ENCODE peak calls at places on chromosomes 7 and 10, in four cellular contexts. One of them, this sample, is unnamed.

GRCh38 chr7:11726251-11727155 is 105.5 kb downstream of the THSD7A start:
- DNase-seq in ovary: peak
- DNase-seq in IMR-90: peak
- DNase-seq in uterus: peak
- DNase-seq in this sample: no peak

GRCh38 chr7:7772385-7772784 is 54.0 kb upstream of the RPA3 start:
- DNase-seq in ovary: no peak
- DNase-seq in IMR-90: peak
- DNase-seq in uterus: no peak
- DNase-seq in this sample: no peak

GRCh38 chr10:94288361-94289116 is 74.2 kb downstream of the NOC3L start:
- DNase-seq in ovary: no peak
- DNase-seq in IMR-90: no peak
- DNase-seq in uterus: no peak
- DNase-seq in this sample: no peak

GRCh38 chr7:35424869-35425495 is 171.1 kb upstream of the TBX20 start:
- DNase-seq in ovary: peak
- DNase-seq in IMR-90: peak
- DNase-seq in uterus: no peak
- DNase-seq in this sample: peak

GRCh38 chr7:132424821-132425739 is 151.2 kb downstream of the PLXNA4 start:
- DNase-seq in ovary: no peak
- DNase-seq in IMR-90: no peak
- DNase-seq in uterus: no peak
- DNase-seq in this sample: no peak

GRCh38 chr10:75889051-75889450 is 457.6 kb downstream of the LRMDA start:
- DNase-seq in ovary: no peak
- DNase-seq in IMR-90: no peak
- DNase-seq in uterus: no peak
- DNase-seq in this sample: no peak

GRCh38 chr7:67590649-67591048 is 594.0 kb downstream of the TYW1 start:
- DNase-seq in ovary: no peak
- DNase-seq in IMR-90: no peak
- DNase-seq in uterus: no peak
- DNase-seq in this sample: no peak

GRCh38 chr7:80879849-80880248 is 39.0 kb downstream of the SEMA3C start:
- DNase-seq in ovary: no peak
- DNase-seq in IMR-90: peak
- DNase-seq in uterus: no peak
- DNase-seq in this sample: no peak

GRCh38 chr10:121570316-121570715 is 27.9 kb downstream of the FGFR2 start:
- DNase-seq in ovary: no peak
- DNase-seq in IMR-90: no peak
- DNase-seq in uterus: no peak
- DNase-seq in this sample: no peak

GRCh38 chr7:127152423-127152822 is 100.3 kb downstream of the GRM8 start:
- DNase-seq in ovary: no peak
- DNase-seq in IMR-90: no peak
- DNase-seq in uterus: no peak
- DNase-seq in this sample: no peak

GRCh38 chr10:68296833-68297232 is 35.0 kb upstream of the HNRNPH3 start:
- DNase-seq in ovary: no peak
- DNase-seq in IMR-90: no peak
- DNase-seq in uterus: no peak
- DNase-seq in this sample: no peak

GRCh38 chr10:71621783-71622526 is 97.6 kb downstream of the C10orf105 start:
- DNase-seq in ovary: peak
- DNase-seq in IMR-90: peak
- DNase-seq in uterus: peak
- DNase-seq in this sample: peak

GRCh38 chr10:132385721-132386418 is 11.1 kb upstream of the PWWP2B start:
- DNase-seq in ovary: peak
- DNase-seq in IMR-90: no peak
- DNase-seq in uterus: peak
- DNase-seq in this sample: no peak

GRCh38 chr7:26451997-26452396 is 160.3 kb downstream of the SNX10 start:
- DNase-seq in ovary: no peak
- DNase-seq in IMR-90: no peak
- DNase-seq in uterus: no peak
- DNase-seq in this sample: no peak

GRCh38 chr10:26391701-26392695 is 46.1 kb upstream of the APBB1IP start:
- DNase-seq in ovary: no peak
- DNase-seq in IMR-90: no peak
- DNase-seq in uterus: no peak
- DNase-seq in this sample: peak

GRCh38 chr10:70664702-70665195 is 7.6 kb upstream of the ADAMTS14 start:
- DNase-seq in ovary: no peak
- DNase-seq in IMR-90: peak
- DNase-seq in uterus: no peak
- DNase-seq in this sample: no peak

GRCh38 chr7:74174606-74175082 is 488 bp downstream of the EIF4H start:
- DNase-seq in ovary: peak
- DNase-seq in IMR-90: peak
- DNase-seq in uterus: peak
- DNase-seq in this sample: peak

GRCh38 chr7:148735967-148736366 is 37.3 kb downstream of the CUL1 start:
- DNase-seq in ovary: no peak
- DNase-seq in IMR-90: no peak
- DNase-seq in uterus: no peak
- DNase-seq in this sample: no peak

GRCh38 chr7:48611993-48612392 is 312.4 kb upstream of the CDC14C start:
- DNase-seq in ovary: no peak
- DNase-seq in IMR-90: no peak
- DNase-seq in uterus: no peak
- DNase-seq in this sample: no peak

GRCh38 chr10:32190890-32191491 is 134.8 kb upstream of the KIF5B start:
- DNase-seq in ovary: no peak
- DNase-seq in IMR-90: peak
- DNase-seq in uterus: no peak
- DNase-seq in this sample: peak

GRCh38 chr10:23067939-23068775 is 27.2 kb upstream of the MSRB2 start:
- DNase-seq in ovary: peak
- DNase-seq in IMR-90: peak
- DNase-seq in uterus: peak
- DNase-seq in this sample: peak

GRCh38 chr10:91540714-91541113 is 92.2 kb downstream of the PPP1R3C start:
- DNase-seq in ovary: no peak
- DNase-seq in IMR-90: no peak
- DNase-seq in uterus: no peak
- DNase-seq in this sample: no peak

GRCh38 chr10:78520737-78521430 is 487.2 kb downstream of the RPS24 start:
- DNase-seq in ovary: no peak
- DNase-seq in IMR-90: peak
- DNase-seq in uterus: no peak
- DNase-seq in this sample: peak

GRCh38 chr7:127667017-127667670 is 15.2 kb downstream of the SND1 start:
- DNase-seq in ovary: no peak
- DNase-seq in IMR-90: peak
- DNase-seq in uterus: no peak
- DNase-seq in this sample: no peak

GRCh38 chr7:108358553-108358952 is 97.7 kb downstream of the NRCAM start:
- DNase-seq in ovary: no peak
- DNase-seq in IMR-90: peak
- DNase-seq in uterus: no peak
- DNase-seq in this sample: no peak

GRCh38 chr7:134949171-134949570 is 37.1 kb upstream of the AGBL3 start:
- DNase-seq in ovary: no peak
- DNase-seq in IMR-90: no peak
- DNase-seq in uterus: no peak
- DNase-seq in this sample: no peak

GRCh38 chr10:77896058-77896457 is 30.5 kb downstream of the DLG5 start:
- DNase-seq in ovary: no peak
- DNase-seq in IMR-90: no peak
- DNase-seq in uterus: no peak
- DNase-seq in this sample: no peak

GRCh38 chr10:3777876-3778707 is 6.9 kb downstream of the KLF6 start:
- DNase-seq in ovary: no peak
- DNase-seq in IMR-90: peak
- DNase-seq in uterus: no peak
- DNase-seq in this sample: no peak

GRCh38 chr10:3652886-3653285 is 132.1 kb downstream of the KLF6 start:
- DNase-seq in ovary: no peak
- DNase-seq in IMR-90: peak
- DNase-seq in uterus: no peak
- DNase-seq in this sample: no peak

GRCh38 chr10:99548041-99548530 is 15.3 kb downstream of the NKX2-3 start:
- DNase-seq in ovary: no peak
- DNase-seq in IMR-90: peak
- DNase-seq in uterus: no peak
- DNase-seq in this sample: peak

GRCh38 chr7:63900394-63901203 is 98.0 kb upstream of the ZNF722 start:
- DNase-seq in ovary: peak
- DNase-seq in IMR-90: no peak
- DNase-seq in uterus: peak
- DNase-seq in this sample: no peak

GRCh38 chr10:1954339-1954738 is 217.0 kb upstream of the ADARB2 start:
- DNase-seq in ovary: no peak
- DNase-seq in IMR-90: no peak
- DNase-seq in uterus: no peak
- DNase-seq in this sample: no peak

GRCh38 chr10:132850896-132851295 is 64.9 kb upstream of the NKX6-2 start:
- DNase-seq in ovary: no peak
- DNase-seq in IMR-90: no peak
- DNase-seq in uterus: no peak
- DNase-seq in this sample: peak

GRCh38 chr10:80461208-80462183 is 7.4 kb downstream of the TSPAN14 start:
- DNase-seq in ovary: peak
- DNase-seq in IMR-90: no peak
- DNase-seq in uterus: no peak
- DNase-seq in this sample: no peak

GRCh38 chr10:6647811-6648526 is 67.9 kb upstream of the PRKCQ start:
- DNase-seq in ovary: no peak
- DNase-seq in IMR-90: no peak
- DNase-seq in uterus: no peak
- DNase-seq in this sample: peak

DNA sequence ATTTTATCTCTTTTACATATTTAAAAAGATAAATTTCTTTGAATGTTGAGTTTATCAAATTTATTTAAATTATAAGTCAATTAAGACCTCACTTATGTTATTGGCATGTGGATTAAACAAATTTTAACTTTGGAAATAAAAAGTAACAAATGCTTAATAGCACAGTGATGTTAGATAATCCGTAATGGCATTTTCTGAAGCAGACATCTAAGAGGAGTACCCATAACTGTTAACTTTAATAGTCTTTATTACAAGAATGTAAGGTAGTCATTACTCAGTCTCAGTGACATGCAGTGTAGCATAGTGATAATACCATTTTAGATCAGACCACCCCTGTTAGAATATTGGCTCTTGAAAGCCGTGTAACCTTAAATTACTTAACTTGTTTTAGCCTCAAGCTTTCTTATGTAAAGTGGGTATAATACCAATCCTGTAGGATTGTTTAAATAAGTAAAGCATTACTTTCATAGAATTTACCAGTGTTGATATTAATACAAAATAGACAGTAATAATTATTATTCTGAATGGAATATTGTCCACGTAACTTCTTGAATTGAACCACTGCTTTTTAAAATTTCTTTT is 4.3 kb downstream of the PHYHIPL start:
- DNase-seq in ovary: no peak
- DNase-seq in IMR-90: no peak
- DNase-seq in uterus: no peak
- DNase-seq in this sample: no peak
- H3K4me3 ChIP-seq in ovary: no peak
- H3K4me3 ChIP-seq in IMR-90: no peak
- H3K4me3 ChIP-seq in uterus: no peak
- H3K4me3 ChIP-seq in this sample: no peak

GRCh38 chr10:119650062-119650461 is 1.1 kb upstream of the BAG3 start:
- DNase-seq in ovary: no peak
- DNase-seq in IMR-90: no peak
- DNase-seq in uterus: no peak
- DNase-seq in this sample: no peak
- H3K4me3 ChIP-seq in ovary: no peak
- H3K4me3 ChIP-seq in IMR-90: no peak
- H3K4me3 ChIP-seq in uterus: no peak
- H3K4me3 ChIP-seq in this sample: peak

DNA sequence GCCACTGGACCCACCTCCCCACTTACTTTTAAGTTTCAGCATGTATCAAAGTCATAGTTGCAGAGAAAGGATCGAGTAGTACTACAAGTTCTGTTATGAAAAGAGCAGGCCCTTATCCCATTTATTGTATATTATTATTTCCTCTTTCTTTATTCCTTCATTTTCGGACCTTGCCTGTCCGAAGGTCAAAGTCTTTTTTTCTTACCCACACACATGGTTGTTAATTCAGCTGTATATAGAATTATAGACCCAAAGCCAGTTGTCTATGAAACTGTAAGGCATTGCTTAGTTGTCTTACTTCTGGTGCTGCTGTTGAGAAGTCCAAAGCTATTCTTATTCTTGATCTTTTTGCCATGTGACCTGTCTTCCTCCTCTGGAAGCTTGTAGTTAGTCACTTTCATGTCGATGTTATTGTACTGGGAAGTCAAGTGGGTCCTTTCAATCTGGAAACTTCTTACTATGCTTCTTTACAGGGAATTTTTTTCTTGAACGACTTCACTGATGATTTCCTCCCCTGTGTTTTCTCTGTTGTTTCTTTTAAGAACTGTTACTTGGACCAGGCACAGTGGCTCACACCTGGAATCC is 8.3 kb downstream of the NUDT5 start:
- DNase-seq in ovary: no peak
- DNase-seq in IMR-90: no peak
- DNase-seq in uterus: no peak
- DNase-seq in this sample: no peak
- H3K4me3 ChIP-seq in ovary: no peak
- H3K4me3 ChIP-seq in IMR-90: no peak
- H3K4me3 ChIP-seq in uterus: no peak
- H3K4me3 ChIP-seq in this sample: no peak

DNA sequence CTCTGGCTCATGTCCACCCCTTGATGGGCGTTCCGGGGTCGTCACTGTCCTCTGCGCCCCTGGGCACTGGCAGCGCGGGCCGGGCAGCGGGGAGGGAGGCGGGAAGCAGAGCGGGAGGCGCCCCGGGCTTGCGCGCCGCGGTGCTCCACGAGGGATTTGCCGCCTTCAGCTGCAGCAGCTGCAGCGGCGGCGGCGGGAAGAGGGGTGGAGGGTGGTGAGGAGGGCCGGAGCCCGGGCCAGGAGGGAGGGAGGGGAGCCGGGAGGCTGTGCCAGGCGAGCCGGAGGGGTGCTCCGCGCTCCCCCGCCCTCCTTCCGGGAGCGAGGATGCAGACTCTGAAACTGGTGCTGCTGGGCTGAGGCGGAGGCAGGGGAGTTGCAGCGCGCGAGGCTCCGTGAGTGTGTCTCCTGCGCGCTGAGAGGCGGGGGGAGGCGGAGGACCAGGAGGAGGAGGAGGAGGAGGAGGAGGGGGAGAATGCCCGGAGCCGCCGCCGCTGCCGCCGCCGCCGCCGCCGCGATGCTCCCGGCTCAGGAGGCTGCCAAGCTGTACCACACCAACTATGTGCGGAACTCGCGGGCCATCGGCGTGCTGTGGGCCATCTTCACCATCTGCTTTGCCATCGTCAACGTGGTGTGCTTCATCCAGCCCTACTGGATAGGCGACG is at the start of gene LHFPL3:
- DNase-seq in ovary: no peak
- DNase-seq in IMR-90: no peak
- DNase-seq in uterus: no peak
- DNase-seq in this sample: no peak
- H3K4me3 ChIP-seq in ovary: no peak
- H3K4me3 ChIP-seq in IMR-90: peak
- H3K4me3 ChIP-seq in uterus: peak
- H3K4me3 ChIP-seq in this sample: no peak

GRCh38 chr10:113006656-113007342 is 56.8 kb downstream of the TCF7L2 start:
- DNase-seq in ovary: no peak
- DNase-seq in IMR-90: no peak
- DNase-seq in uterus: no peak
- DNase-seq in this sample: no peak
- H3K4me3 ChIP-seq in ovary: no peak
- H3K4me3 ChIP-seq in IMR-90: no peak
- H3K4me3 ChIP-seq in uterus: no peak
- H3K4me3 ChIP-seq in this sample: no peak

This sample was measured in Karpas-422.